ENCODE peak calls at places on chromosomes 2 and 18, in four cellular contexts. S, V, H and B are unnamed samples.

GRCh38 chr2:218853766-218854165 is 5.8 kb upstream of the WNT6 start:
- DNase-seq in S (no peak), H (peak), V (no peak), B (peak)

GRCh38 chr2:25881759-25882158 is 3.5 kb upstream of the ASXL2 start:
- DNase-seq in S (no peak), V (no peak), H (no peak), B (no peak)

GRCh38 chr2:98875081-98875728 is 60.8 kb downstream of the CRACDL start:
- DNase-seq in H (no peak), S (peak), V (no peak), B (no peak)

GRCh38 chr2:206971805-206972204 is 32.5 kb downstream of the CPO start:
- DNase-seq in S (no peak), H (peak), V (no peak), B (peak)

GRCh38 chr18:41870817-41871216 is 84.2 kb upstream of the PIK3C3 start:
- DNase-seq in H (peak), S (no peak), V (no peak), B (no peak)

GRCh38 chr2:84807063-84807485 is 73.8 kb downstream of the TRABD2A start:
- DNase-seq in V (no peak), H (peak), S (no peak), B (no peak)

GRCh38 chr2:46615555-46616487 is 136.5 kb downstream of the TMEM247 start:
- DNase-seq in H (peak), S (no peak), V (no peak), B (peak)

GRCh38 chr2:237201461-237202287 is 116.0 kb downstream of the COPS8 start:
- DNase-seq in H (peak), S (no peak), V (no peak), B (peak)

GRCh38 chr2:207747653-207748560 is 21.8 kb downstream of the FZD5 start:
- DNase-seq in S (no peak), H (peak), V (no peak), B (no peak)

GRCh38 chr2:238513346-238513745 is 86.6 kb downstream of the ASB1 start:
- DNase-seq in H (peak), S (no peak), V (no peak), B (peak)

GRCh38 chr2:17830053-17831034 is 14.1 kb downstream of the MSGN1 start:
- DNase-seq in H (peak), V (no peak), S (peak), B (peak)

GRCh38 chr2:121335294-121336290 is 50.6 kb upstream of the TFCP2L1 start:
- DNase-seq in S (no peak), H (no peak), V (no peak), B (no peak)

GRCh38 chr2:104944495-104944894 is 90.6 kb downstream of the POU3F3 start:
- DNase-seq in H (peak), S (no peak), V (no peak), B (peak)

GRCh38 chr2:233331536-233331935 is 22.8 kb upstream of the DGKD start:
- DNase-seq in H (no peak), V (no peak), S (peak), B (no peak)

GRCh38 chr2:241852981-241853631 is 5.6 kb downstream of the PDCD1 start:
- DNase-seq in V (no peak), S (no peak), H (no peak), B (no peak)

GRCh38 chr2:191318729-191319078 is 73.5 kb downstream of the MYO1B start:
- DNase-seq in V (no peak), H (peak), S (no peak), B (peak)

GRCh38 chr2:81327916-81328315 is 1023.4 kb upstream of the LRRTM1 start:
- DNase-seq in V (no peak), H (no peak), S (no peak), B (no peak)

GRCh38 chr2:151640087-151640486 is 94.2 kb downstream of the NEB start:
- DNase-seq in V (no peak), H (no peak), S (no peak), B (no peak)

GRCh38 chr2:46268196-46268595 is 29.0 kb upstream of the EPAS1 start:
- DNase-seq in S (no peak), V (no peak), H (peak), B (no peak)

GRCh38 chr2:229169751-229170150 is 101.3 kb downstream of the PID1 start:
- DNase-seq in V (no peak), S (no peak), H (peak), B (no peak)

GRCh38 chr2:226187126-226187525 is 612.5 kb downstream of the IRS1 start:
- DNase-seq in V (no peak), S (no peak), H (peak), B (no peak)